ENCODE peak calls at places on chromosome 22, in eight cellular contexts. One of them, this sample, is unnamed.

GRCh38 chr22:30298005-30298701 is 8.8 kb upstream of the CASTOR1 start:
- DNase-seq in lower leg skin: no peak
- DNase-seq in HuH-7.5: no peak
- DNase-seq in DMS153: no peak
- DNase-seq in H9: no peak
- DNase-seq in T1000: no peak
- DNase-seq in omental fat pad: no peak
- DNase-seq in left lobe of liver: no peak
- DNase-seq in this sample: peak

GRCh38 chr22:19943665-19944026 is 2.0 kb upstream of the TXNRD2 start:
- DNase-seq in omental fat pad: no peak
- DNase-seq in H9: peak
- DNase-seq in DMS153: no peak
- DNase-seq in lower leg skin: no peak
- DNase-seq in T1000: no peak
- DNase-seq in HuH-7.5: no peak
- DNase-seq in left lobe of liver: no peak
- DNase-seq in this sample: no peak

GRCh38 chr22:20844055-20845037 is 14.3 kb downstream of the PI4KA start:
- DNase-seq in DMS153: no peak
- DNase-seq in lower leg skin: no peak
- DNase-seq in omental fat pad: no peak
- DNase-seq in H9: no peak
- DNase-seq in HuH-7.5: no peak
- DNase-seq in left lobe of liver: no peak
- DNase-seq in T1000: no peak
- DNase-seq in this sample: no peak

GRCh38 chr22:47225080-47225930 is 462.9 kb downstream of the TBC1D22A start:
- DNase-seq in HuH-7.5: no peak
- DNase-seq in lower leg skin: peak
- DNase-seq in omental fat pad: no peak
- DNase-seq in T1000: no peak
- DNase-seq in left lobe of liver: peak
- DNase-seq in H9: peak
- DNase-seq in DMS153: no peak
- DNase-seq in this sample: no peak

GRCh38 chr22:39932918-39933649 is 27.1 kb upstream of the TMA7B start:
- DNase-seq in H9: peak
- DNase-seq in T1000: no peak
- DNase-seq in omental fat pad: no peak
- DNase-seq in left lobe of liver: peak
- DNase-seq in HuH-7.5: peak
- DNase-seq in DMS153: no peak
- DNase-seq in lower leg skin: peak
- DNase-seq in this sample: no peak

GRCh38 chr22:50523806-50524663 is 1.4 kb downstream of the SCO2 start:
- DNase-seq in lower leg skin: no peak
- DNase-seq in left lobe of liver: no peak
- DNase-seq in DMS153: no peak
- DNase-seq in T1000: no peak
- DNase-seq in omental fat pad: no peak
- DNase-seq in H9: no peak
- DNase-seq in HuH-7.5: no peak
- DNase-seq in this sample: no peak

GRCh38 chr22:35392357-35392756 is 7.6 kb upstream of the MCM5 start:
- DNase-seq in HuH-7.5: no peak
- DNase-seq in left lobe of liver: peak
- DNase-seq in T1000: no peak
- DNase-seq in lower leg skin: no peak
- DNase-seq in DMS153: no peak
- DNase-seq in omental fat pad: no peak
- DNase-seq in H9: no peak
- DNase-seq in this sample: no peak

GRCh38 chr22:27796118-27796517 is 5.4 kb downstream of the MN1 start:
- DNase-seq in omental fat pad: no peak
- DNase-seq in H9: no peak
- DNase-seq in DMS153: no peak
- DNase-seq in T1000: no peak
- DNase-seq in lower leg skin: no peak
- DNase-seq in left lobe of liver: no peak
- DNase-seq in HuH-7.5: no peak
- DNase-seq in this sample: no peak

GRCh38 chr22:30857791-30858190 is 110.8 kb downstream of the MORC2 start:
- DNase-seq in lower leg skin: peak
- DNase-seq in HuH-7.5: no peak
- DNase-seq in left lobe of liver: peak
- DNase-seq in DMS153: no peak
- DNase-seq in H9: no peak
- DNase-seq in omental fat pad: no peak
- DNase-seq in T1000: no peak
- DNase-seq in this sample: no peak